ENCODE peak calls at places on chromosomes 5 and 9, in five cellular contexts. X is HCT116, Y is stomach, R is HepG2, N is GM12878. J is an unnamed sample.

GRCh38 chr5:178360231-178360925 is 127.8 kb upstream of the PHYKPL start:
- DNase-seq in Y (no peak), N (no peak), X (no peak), R (no peak), J (no peak)

GRCh38 chr5:179142434-179143198 is 82.4 kb downstream of the ZNF354C start:
- DNase-seq in X (no peak), R (no peak), Y (no peak), N (no peak), J (no peak)

GRCh38 chr9:134738869-134739659 is 97.5 kb downstream of the COL5A1 start:
- DNase-seq in R (peak; percentile 13), N (no peak), X (peak; percentile 12), Y (peak; percentile 67), J (peak; percentile 43)

GRCh38 chr5:20832204-20833080 is 844.4 kb upstream of the CDH18 start:
- DNase-seq in X (no peak), Y (no peak), N (no peak), R (no peak), J (no peak)

GRCh38 chr5:168334161-168335094 is 43.0 kb downstream of the WWC1 start:
- DNase-seq in N (no peak), Y (no peak), R (no peak), X (no peak), J (no peak)

GRCh38 chr5:91794455-91794854 is 411.3 kb upstream of the ARRDC3 start:
- DNase-seq in N (no peak), X (no peak), R (no peak), Y (no peak), J (no peak)

GRCh38 chr9:136645903-136646754 is 16.6 kb upstream of the EGFL7 start:
- DNase-seq in Y (peak; percentile 64), X (no peak), R (peak; percentile 24), N (no peak), J (peak; percentile 96)

GRCh38 chr9:89178162-89179120 is at the start of gene SHC3:
- DNase-seq in Y (no peak), R (no peak), X (no peak), N (no peak), J (peak; percentile 50)

GRCh38 chr5:138914338-138914737 is 39.2 kb upstream of the LRRTM2 start:
- DNase-seq in R (no peak), X (no peak), Y (no peak), N (no peak), J (no peak)

GRCh38 chr5:109105631-109106267 is 304.0 kb downstream of the PJA2 start:
- DNase-seq in N (no peak), R (no peak), Y (no peak), X (no peak), J (peak; percentile 97)

GRCh38 chr9:77649109-77649812 is 1.1 kb upstream of the GNA14 start:
- DNase-seq in X (peak; percentile 10), R (peak; percentile 19), N (no peak), Y (no peak), J (peak; percentile 41)

GRCh38 chr5:40291338-40291737 is 388.4 kb upstream of the PTGER4 start:
- DNase-seq in Y (no peak), R (no peak), N (no peak), X (no peak), J (peak; percentile 45)

GRCh38 chr9:73151653-73152382 is at the start of gene ANXA1:
- DNase-seq in R (no peak), X (peak; percentile 89), Y (no peak), N (no peak), J (peak; percentile 77)

GRCh38 chr5:73170522-73170921 is 2.5 kb upstream of the TMEM174 start:
- DNase-seq in R (peak; percentile 19), X (peak; percentile 8), Y (no peak), N (no peak), J (peak; percentile 62)

GRCh38 chr5:168917947-168918600 is 338.9 kb upstream of the PANK3 start:
- DNase-seq in X (no peak), N (no peak), Y (no peak), R (no peak), J (no peak)

GRCh38 chr5:13653709-13654108 is 290.8 kb downstream of the DNAH5 start:
- DNase-seq in R (no peak), Y (no peak), X (no peak), N (no peak), J (no peak)

GRCh38 chr9:13665418-13666066 is 386.1 kb upstream of the MPDZ start:
- DNase-seq in N (no peak), X (no peak), Y (no peak), R (peak; percentile 15), J (no peak)

GRCh38 chr9:37218800-37219425 is 98.5 kb downstream of the ZCCHC7 start:
- DNase-seq in R (no peak), X (no peak), Y (no peak), N (no peak), J (no peak)

GRCh38 chr5:114208120-114208519 is 153.8 kb upstream of the KCNN2 start:
- DNase-seq in R (no peak), Y (no peak), N (no peak), X (no peak), J (no peak)

GRCh38 chr5:43193952-43194321 is 1.9 kb downstream of the NIM1K start:
- DNase-seq in X (no peak), R (no peak), Y (no peak), N (no peak), J (no peak)

GRCh38 chr5:42570946-42571625 is 147.8 kb downstream of the GHR start:
- DNase-seq in R (no peak), N (no peak), X (no peak), Y (no peak), J (no peak)

GRCh38 chr9:72415163-72415562 is 50.2 kb upstream of the ZFAND5 start:
- DNase-seq in X (no peak), Y (no peak), N (peak; percentile 16), R (no peak), J (no peak)

GRCh38 chr9:5455181-5455580 is 4.8 kb downstream of the CD274 start:
- DNase-seq in R (no peak), N (no peak), X (no peak), Y (no peak), J (peak; percentile 70)

GRCh38 chr9:18459958-18460584 is 13.9 kb upstream of the ADAMTSL1 start:
- DNase-seq in X (no peak), Y (no peak), N (no peak), R (no peak), J (peak; percentile 85)

GRCh38 chr5:144510845-144511580 is 340.3 kb downstream of the KCTD16 start:
- DNase-seq in X (no peak), Y (no peak), R (peak; percentile 4), N (no peak), J (no peak)

GRCh38 chr5:126868338-126868737 is 91.4 kb downstream of the LMNB1 start:
- DNase-seq in R (no peak), X (no peak), N (no peak), Y (no peak), J (no peak)

GRCh38 chr5:57468481-57469165 is 14.0 kb downstream of the ACTBL2 start:
- DNase-seq in X (no peak), Y (no peak), R (no peak), N (no peak), J (no peak)

GRCh38 chr5:10424124-10424731 is 17.5 kb upstream of the ROPN1L start:
- DNase-seq in N (no peak), X (peak; percentile 8), R (peak; percentile 13), Y (no peak), J (peak; percentile 42)

GRCh38 chr5:7078901-7079300 is 317.0 kb upstream of the ADCY2 start:
- DNase-seq in Y (no peak), R (no peak), X (no peak), N (no peak), J (peak; percentile 46)

DNA sequence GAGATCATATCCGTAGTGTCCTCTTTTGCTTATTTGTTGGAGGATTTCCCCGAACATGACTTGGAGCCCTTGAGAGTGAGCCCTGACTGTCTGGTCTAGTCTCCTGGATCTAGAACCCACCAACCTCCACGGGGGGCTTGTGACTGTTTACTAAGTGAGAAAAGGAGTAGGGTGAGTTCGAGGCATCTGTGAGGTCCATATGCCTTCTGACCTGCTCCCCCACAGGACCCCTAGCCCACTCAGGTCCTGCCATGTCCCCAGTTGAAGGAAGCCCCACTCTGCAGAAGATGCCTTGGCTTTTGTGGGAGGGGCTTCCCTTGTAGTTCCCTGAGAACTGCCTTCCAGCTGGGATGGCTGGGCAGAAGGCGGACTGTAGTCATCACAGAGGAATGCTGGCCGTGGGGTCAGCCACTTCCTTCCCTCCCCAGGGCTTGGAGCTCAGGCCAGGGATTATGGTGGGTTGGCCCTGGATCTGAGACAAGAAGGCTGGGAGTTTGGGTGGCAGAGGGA is 7.0 kb upstream of the IRF1 start:
- DNase-seq in R (no peak), Y (peak; percentile 63), X (no peak), N (no peak), J (peak; percentile 90)
- H3K4me1 ChIP-seq in R (peaks cover 69% of the 10 kb centered on the region), Y (peaks cover 78% of the 10 kb centered on the region), X (peaks cover 23% of the 10 kb centered on the region), N (peaks cover 46% of the 10 kb centered on the region), J (peaks cover 43% of the 10 kb centered on the region)

DNA sequence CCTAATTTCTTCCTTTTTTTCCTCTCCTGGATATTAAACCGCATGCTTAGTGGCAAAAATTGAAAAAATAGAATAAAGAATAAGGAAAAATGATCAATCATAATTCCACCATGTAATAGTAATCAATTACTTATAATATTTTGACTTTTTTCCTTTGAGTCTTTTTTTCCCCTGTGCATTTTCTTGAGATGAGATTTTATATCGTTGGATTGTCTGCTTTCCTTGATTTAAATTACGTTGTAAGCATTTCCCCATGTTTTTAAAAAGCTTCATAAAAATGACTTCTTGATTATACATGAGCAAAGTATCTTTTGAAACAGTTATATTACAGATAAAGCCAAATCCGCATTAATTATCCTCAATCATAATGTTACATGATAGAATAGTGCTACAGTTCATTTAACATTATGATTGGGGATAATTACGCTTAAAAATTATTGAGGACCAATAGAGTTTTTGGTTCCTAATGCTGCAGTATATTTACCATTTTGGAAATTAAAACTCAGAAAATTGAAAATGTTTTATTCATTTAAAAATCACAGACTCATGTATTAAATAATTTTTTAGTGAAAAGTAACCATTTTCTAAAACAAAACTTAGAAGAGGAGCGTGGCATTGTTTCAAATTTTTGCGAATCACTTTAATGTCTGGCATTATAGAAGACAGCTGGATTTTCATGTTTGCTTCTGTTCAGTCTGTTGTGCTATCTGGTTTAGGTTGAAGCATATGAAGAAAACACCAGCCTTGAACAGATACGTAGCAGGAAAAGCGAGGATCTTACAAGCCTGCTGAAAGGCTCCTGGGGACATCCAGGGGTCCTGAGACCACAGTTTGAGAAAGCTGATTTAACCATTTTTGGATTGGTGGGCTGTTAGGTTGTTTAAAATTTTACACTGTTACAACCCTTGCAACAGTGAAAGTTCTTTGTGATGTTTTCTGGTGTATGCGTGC is 1.4 kb downstream of the ZFYVE16 start:
- DNase-seq in R (no peak), N (no peak), X (no peak), Y (no peak), J (peak; percentile 29)
- H3K27ac ChIP-seq in R (peak overlapping the region; percentile 94), N (no peak overlapping the region), X (peak overlapping the region; percentile 79), Y (no peak overlapping the region), J (peak overlapping the region; percentile 91)

DNA sequence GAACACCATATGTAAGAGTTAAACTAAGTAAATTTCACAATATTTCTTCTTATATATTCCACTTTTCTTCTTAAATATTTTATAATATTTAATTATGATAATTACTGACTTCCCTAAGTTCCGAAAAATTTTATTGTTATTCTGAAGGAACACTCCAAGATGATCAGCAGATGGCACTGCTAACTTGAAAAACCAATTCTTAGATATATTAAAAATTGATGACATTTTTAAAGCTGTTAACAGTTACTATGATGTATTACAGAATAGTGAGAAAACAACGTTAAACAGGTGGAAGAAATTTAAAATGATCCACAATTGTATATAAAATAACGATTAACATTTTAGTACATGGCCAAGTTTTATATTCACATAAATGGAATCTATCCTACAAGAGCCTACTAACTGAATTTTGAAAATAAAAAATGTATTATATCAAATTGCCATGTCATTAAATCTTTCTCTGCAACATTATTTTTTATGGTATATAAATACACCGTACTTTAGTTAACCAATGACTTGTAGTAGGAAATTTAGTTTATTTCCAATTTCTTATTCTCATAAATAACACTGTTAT is 30.1 kb upstream of the MUSK start:
- DNase-seq in Y (no peak), R (no peak), N (no peak), X (no peak), J (peak; percentile 50)
- TF ChIP-seq POLR2A in Y (no peak), R (no peak), N (no peak), X (no peak), J (no peak)

GRCh38 chr9:97984188-97985057 is 1.3 kb downstream of the ANP32B start:
- DNase-seq in Y (peak; percentile 81), R (peak; percentile 26), N (peak; percentile 9), X (peak; percentile 53), J (peak; percentile 66)
- H3K4me1 ChIP-seq in Y (peaks cover 66% of the 10 kb centered on the region), R (peaks cover 67% of the 10 kb centered on the region), N (peaks cover 18% of the 10 kb centered on the region), X (peaks cover 20% of the 10 kb centered on the region), J (peaks cover 24% of the 10 kb centered on the region)